ENCODE peak calls at places on chromosomes 6 and 20, in seven cellular contexts. One of them, this sample, is unnamed.

GRCh38 chr6:31663961-31664789 is 622 bp downstream of the GPANK1 start:
- DNase-seq in sigmoid colon: peak; percentile 88
- DNase-seq in stomach: no peak
- DNase-seq in adrenal gland: peak; percentile 77
- DNase-seq in NB4: peak; percentile 69
- DNase-seq in lower leg skin: peak; percentile 90
- DNase-seq in ovary: peak; percentile 38
- DNase-seq in this sample: no peak

GRCh38 chr6:44332585-44332984 is 9.9 kb upstream of the SPATS1 start:
- DNase-seq in sigmoid colon: no peak
- DNase-seq in stomach: no peak
- DNase-seq in adrenal gland: no peak
- DNase-seq in NB4: no peak
- DNase-seq in lower leg skin: no peak
- DNase-seq in ovary: no peak
- DNase-seq in this sample: no peak

GRCh38 chr6:28161410-28162079 is 19.9 kb downstream of the ZKSCAN8 start:
- DNase-seq in sigmoid colon: peak; percentile 79
- DNase-seq in stomach: peak; percentile 59
- DNase-seq in adrenal gland: peak; percentile 77
- DNase-seq in NB4: peak; percentile 90
- DNase-seq in lower leg skin: peak; percentile 87
- DNase-seq in ovary: peak; percentile 65
- DNase-seq in this sample: peak; percentile 22

GRCh38 chr6:36666726-36667591 is 11.6 kb upstream of the CDKN1A start:
- DNase-seq in sigmoid colon: peak; percentile 89
- DNase-seq in stomach: peak; percentile 47
- DNase-seq in adrenal gland: peak; percentile 96
- DNase-seq in NB4: peak; percentile 98
- DNase-seq in lower leg skin: peak; percentile 94
- DNase-seq in ovary: peak; percentile 94
- DNase-seq in this sample: peak; percentile 87

GRCh38 chr6:136426627-136427377 is 123.4 kb downstream of the MAP7 start:
- DNase-seq in sigmoid colon: no peak
- DNase-seq in stomach: no peak
- DNase-seq in adrenal gland: no peak
- DNase-seq in NB4: peak; percentile 97
- DNase-seq in lower leg skin: no peak
- DNase-seq in ovary: no peak
- DNase-seq in this sample: no peak

GRCh38 chr6:22411408-22412105 is 114.7 kb upstream of the PRL start:
- DNase-seq in sigmoid colon: no peak
- DNase-seq in stomach: no peak
- DNase-seq in adrenal gland: no peak
- DNase-seq in NB4: no peak
- DNase-seq in lower leg skin: no peak
- DNase-seq in ovary: no peak
- DNase-seq in this sample: no peak

GRCh38 chr6:135627092-135627715 is 129.7 kb upstream of the AHI1 start:
- DNase-seq in sigmoid colon: no peak
- DNase-seq in stomach: no peak
- DNase-seq in adrenal gland: no peak
- DNase-seq in NB4: no peak
- DNase-seq in lower leg skin: no peak
- DNase-seq in ovary: no peak
- DNase-seq in this sample: no peak

GRCh38 chr6:150314230-150315188 is 54.3 kb upstream of the IYD start:
- DNase-seq in sigmoid colon: no peak
- DNase-seq in stomach: no peak
- DNase-seq in adrenal gland: no peak
- DNase-seq in NB4: no peak
- DNase-seq in lower leg skin: no peak
- DNase-seq in ovary: no peak
- DNase-seq in this sample: no peak

GRCh38 chr6:39884696-39885095 is 49.6 kb downstream of the MOCS1 start:
- DNase-seq in sigmoid colon: no peak
- DNase-seq in stomach: no peak
- DNase-seq in adrenal gland: no peak
- DNase-seq in NB4: no peak
- DNase-seq in lower leg skin: no peak
- DNase-seq in ovary: no peak
- DNase-seq in this sample: no peak

GRCh38 chr20:14921546-14921945 is 584.1 kb upstream of the FLRT3 start:
- DNase-seq in sigmoid colon: no peak
- DNase-seq in stomach: no peak
- DNase-seq in adrenal gland: no peak
- DNase-seq in NB4: no peak
- DNase-seq in lower leg skin: no peak
- DNase-seq in ovary: no peak
- DNase-seq in this sample: no peak

GRCh38 chr6:35396991-35397390 is 54.6 kb downstream of the PPARD start:
- DNase-seq in sigmoid colon: no peak
- DNase-seq in stomach: peak; percentile 68
- DNase-seq in adrenal gland: no peak
- DNase-seq in NB4: peak; percentile 81
- DNase-seq in lower leg skin: no peak
- DNase-seq in ovary: peak; percentile 20
- DNase-seq in this sample: no peak
- TF ChIP-seq POLR2A in sigmoid colon: no peak
- TF ChIP-seq POLR2A in stomach: no peak
- TF ChIP-seq POLR2A in adrenal gland: no peak
- TF ChIP-seq POLR2A in NB4: no peak
- TF ChIP-seq POLR2A in lower leg skin: no peak
- TF ChIP-seq POLR2A in ovary: no peak
- TF ChIP-seq POLR2A in this sample: no peak

GRCh38 chr6:98039876-98040605 is 757.0 kb upstream of the MMS22L start:
- DNase-seq in sigmoid colon: no peak
- DNase-seq in stomach: no peak
- DNase-seq in adrenal gland: no peak
- DNase-seq in NB4: peak; percentile 11
- DNase-seq in lower leg skin: no peak
- DNase-seq in ovary: no peak
- DNase-seq in this sample: no peak
- TF ChIP-seq CTCF in sigmoid colon: no peak
- TF ChIP-seq CTCF in stomach: no peak
- TF ChIP-seq CTCF in adrenal gland: no peak
- TF ChIP-seq CTCF in NB4: no peak
- TF ChIP-seq CTCF in lower leg skin: no peak
- TF ChIP-seq CTCF in ovary: no peak
- TF ChIP-seq CTCF in this sample: no peak

DNA sequence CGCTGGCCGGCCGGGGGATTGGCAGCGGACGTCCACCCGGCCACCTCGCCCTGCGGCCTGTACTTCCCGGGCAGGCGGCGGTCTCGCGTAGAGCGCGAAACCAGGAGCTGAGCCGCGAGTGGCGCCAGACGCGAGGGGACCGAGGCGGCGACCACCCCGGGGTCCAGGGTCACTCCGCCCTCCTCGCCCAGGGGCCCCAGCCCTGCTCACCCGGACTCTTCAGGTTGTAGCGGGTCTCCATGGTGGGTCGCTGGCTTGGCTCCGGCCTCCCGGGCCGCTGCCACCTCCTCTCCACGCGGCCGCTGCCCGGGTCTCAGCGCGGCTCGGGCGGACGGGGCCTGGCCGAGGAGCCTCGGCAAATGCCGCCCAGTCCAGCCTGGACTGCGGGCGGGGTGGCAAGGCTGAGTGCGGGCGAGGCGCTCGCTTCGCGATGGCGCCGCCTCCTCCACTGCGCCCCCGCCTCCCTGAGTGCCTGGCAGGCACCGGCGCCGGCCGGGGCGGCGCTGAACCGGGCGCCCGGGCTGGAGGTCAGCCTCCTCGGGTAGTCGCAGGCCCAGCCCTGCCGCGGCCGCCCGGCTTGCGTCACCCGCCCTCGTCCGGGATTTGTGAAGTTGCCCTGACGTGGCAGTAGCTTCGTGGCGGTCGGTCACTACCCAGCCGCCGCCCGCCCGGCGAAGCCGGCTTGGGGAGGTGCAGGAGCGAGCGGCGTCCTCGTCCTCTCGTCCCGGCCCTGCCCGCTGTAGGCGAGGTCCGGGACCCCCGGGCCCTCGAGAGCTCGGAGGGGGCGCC is at the start of gene UBE2J1:
- DNase-seq in sigmoid colon: peak; percentile 97
- DNase-seq in stomach: peak; percentile 96
- DNase-seq in adrenal gland: peak; percentile 98
- DNase-seq in NB4: peak; percentile 96
- DNase-seq in lower leg skin: peak; percentile 98
- DNase-seq in ovary: peak; percentile 86
- DNase-seq in this sample: peak; percentile 93
- TF ChIP-seq POLR2A in sigmoid colon: peak; percentile 65
- TF ChIP-seq POLR2A in stomach: no peak
- TF ChIP-seq POLR2A in adrenal gland: peak; percentile 91
- TF ChIP-seq POLR2A in NB4: peak; percentile 84
- TF ChIP-seq POLR2A in lower leg skin: no peak
- TF ChIP-seq POLR2A in ovary: peak; percentile 80
- TF ChIP-seq POLR2A in this sample: peak; percentile 66

DNA sequence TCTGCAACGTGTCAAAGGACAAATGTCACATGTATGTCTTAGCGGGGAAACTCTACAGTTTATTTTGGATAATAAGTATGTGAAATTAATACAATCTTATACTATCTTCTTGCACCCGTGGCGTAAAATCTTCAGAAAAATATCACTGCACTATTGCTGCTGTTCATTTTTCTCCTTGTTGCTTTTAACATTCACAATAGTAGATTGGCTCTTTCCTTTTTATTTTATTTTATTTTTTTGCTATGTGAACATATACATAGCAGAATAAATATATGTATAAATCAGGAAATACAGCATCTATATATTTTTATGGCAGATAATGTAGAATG is 15.4 kb downstream of the GPR31 start:
- DNase-seq in sigmoid colon: no peak
- DNase-seq in stomach: no peak
- DNase-seq in adrenal gland: no peak
- DNase-seq in NB4: no peak
- DNase-seq in lower leg skin: no peak
- DNase-seq in ovary: no peak
- DNase-seq in this sample: no peak
- TF ChIP-seq CTCF in sigmoid colon: no peak
- TF ChIP-seq CTCF in stomach: no peak
- TF ChIP-seq CTCF in adrenal gland: no peak
- TF ChIP-seq CTCF in NB4: no peak
- TF ChIP-seq CTCF in lower leg skin: no peak
- TF ChIP-seq CTCF in ovary: no peak
- TF ChIP-seq CTCF in this sample: no peak

GRCh38 chr6:79077680-79078056 is 386 bp downstream of the PHIP start:
- DNase-seq in sigmoid colon: peak; percentile 75
- DNase-seq in stomach: peak; percentile 49
- DNase-seq in adrenal gland: no peak
- DNase-seq in NB4: peak; percentile 87
- DNase-seq in lower leg skin: no peak
- DNase-seq in ovary: no peak
- DNase-seq in this sample: no peak

GRCh38 chr6:79079425-79080130 is 1.5 kb upstream of the PHIP start:
- DNase-seq in sigmoid colon: no peak
- DNase-seq in stomach: no peak
- DNase-seq in adrenal gland: no peak
- DNase-seq in NB4: peak; percentile 45
- DNase-seq in lower leg skin: no peak
- DNase-seq in ovary: no peak
- DNase-seq in this sample: no peak

GRCh38 chr6:79078057-79078969 is at the start of gene PHIP:
- DNase-seq in sigmoid colon: peak; percentile 98
- DNase-seq in stomach: peak; percentile 92
- DNase-seq in adrenal gland: peak; percentile 97
- DNase-seq in NB4: peak; percentile 98
- DNase-seq in lower leg skin: peak; percentile 99
- DNase-seq in ovary: peak; percentile 90
- DNase-seq in this sample: peak; percentile 91

GRCh38 chr6:79076160-79076559 is 1.9 kb downstream of the PHIP start:
- DNase-seq in sigmoid colon: no peak
- DNase-seq in stomach: no peak
- DNase-seq in adrenal gland: no peak
- DNase-seq in NB4: peak; percentile 42
- DNase-seq in lower leg skin: no peak
- DNase-seq in ovary: no peak
- DNase-seq in this sample: no peak

DNA sequence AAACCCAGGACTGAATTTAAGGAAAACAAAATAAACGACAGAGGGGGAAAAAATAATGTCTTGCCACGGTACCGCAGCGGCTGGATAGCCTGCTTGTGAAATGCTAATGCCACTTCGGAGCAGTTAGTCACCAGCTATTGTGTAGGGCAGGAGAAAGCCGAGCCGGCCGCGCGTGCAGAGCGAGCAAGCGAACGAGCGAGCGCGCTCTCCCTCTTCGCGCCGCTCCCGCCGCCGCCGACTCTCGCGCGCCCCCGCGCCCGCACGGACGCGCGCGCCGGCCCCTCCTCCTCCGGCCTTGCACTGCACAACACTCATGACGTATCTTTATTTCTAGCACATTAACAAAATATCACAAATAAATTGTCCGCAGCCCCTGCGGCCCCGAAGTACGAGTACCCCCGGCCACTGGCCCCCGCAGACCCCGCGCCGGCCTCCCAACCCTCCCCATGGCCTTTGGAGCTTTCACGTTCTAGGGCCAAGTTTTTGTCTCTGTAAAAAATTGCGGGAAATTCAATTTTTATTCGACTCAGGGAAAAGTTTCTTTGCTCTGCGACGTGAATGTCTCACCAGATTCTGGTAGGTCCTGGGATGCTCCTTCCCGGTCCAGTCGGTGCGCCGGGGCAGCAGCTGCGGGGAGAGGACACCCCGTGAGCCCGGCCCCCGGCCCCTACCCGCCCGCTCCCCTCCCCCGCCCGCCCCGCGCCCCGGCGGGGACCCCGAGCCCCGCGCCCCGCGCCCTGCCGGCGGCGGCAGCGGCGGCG is 993 bp downstream of the PHIP start:
- DNase-seq in sigmoid colon: peak; percentile 93
- DNase-seq in stomach: peak; percentile 92
- DNase-seq in adrenal gland: peak; percentile 96
- DNase-seq in NB4: peak; percentile 96
- DNase-seq in lower leg skin: peak; percentile 97
- DNase-seq in ovary: peak; percentile 85
- DNase-seq in this sample: peak; percentile 84
- TF ChIP-seq POLR2A in sigmoid colon: no peak
- TF ChIP-seq POLR2A in stomach: no peak
- TF ChIP-seq POLR2A in adrenal gland: no peak
- TF ChIP-seq POLR2A in NB4: peak; percentile 53
- TF ChIP-seq POLR2A in lower leg skin: no peak
- TF ChIP-seq POLR2A in ovary: no peak
- TF ChIP-seq POLR2A in this sample: no peak

GRCh38 chr6:153668758-153669157 is 370.3 kb upstream of the OPRM1 start:
- DNase-seq in sigmoid colon: no peak
- DNase-seq in stomach: no peak
- DNase-seq in adrenal gland: no peak
- DNase-seq in NB4: no peak
- DNase-seq in lower leg skin: no peak
- DNase-seq in ovary: no peak
- DNase-seq in this sample: no peak

DNA sequence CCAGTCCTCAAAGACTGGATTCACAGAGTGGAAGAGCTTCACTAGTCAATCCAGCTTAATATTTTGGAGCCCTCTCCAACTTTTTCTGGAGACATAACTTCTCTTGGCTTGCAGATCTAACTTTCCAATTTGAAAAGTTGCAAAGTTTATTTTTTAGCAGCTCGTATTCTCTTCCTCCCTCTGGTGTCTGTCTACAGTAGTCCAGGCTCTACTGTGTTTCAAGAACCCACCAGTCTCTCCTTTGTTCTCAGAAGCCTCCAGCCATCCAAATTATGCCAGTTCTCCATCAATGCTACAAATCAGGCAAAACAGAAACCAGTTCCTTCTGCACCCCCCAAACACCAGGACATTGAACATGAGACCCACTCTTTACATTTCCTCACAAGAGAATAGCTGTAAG is 376.1 kb upstream of the OPRM1 start:
- DNase-seq in sigmoid colon: no peak
- DNase-seq in stomach: no peak
- DNase-seq in adrenal gland: no peak
- DNase-seq in NB4: no peak
- DNase-seq in lower leg skin: no peak
- DNase-seq in ovary: no peak
- DNase-seq in this sample: no peak
- TF ChIP-seq CTCF in sigmoid colon: no peak
- TF ChIP-seq CTCF in stomach: no peak
- TF ChIP-seq CTCF in adrenal gland: no peak
- TF ChIP-seq CTCF in NB4: no peak
- TF ChIP-seq CTCF in lower leg skin: no peak
- TF ChIP-seq CTCF in ovary: no peak
- TF ChIP-seq CTCF in this sample: no peak